ENCODE peak calls at places on chromosomes 4 and X, in four cellular contexts. G is HepG2, E is K562, O is SK-N-SH. X is an unnamed sample.

GRCh38 chrX:47380268-47380667 is 9.9 kb downstream of the ZNF157 start:
- DNase-seq in G (peak; percentile 19), E (no peak), O (no peak), X (peak; percentile 47)

GRCh38 chr4:105457997-105458396 is 15.9 kb downstream of the PPA2 start:
- DNase-seq in G (no peak), E (no peak), O (no peak), X (no peak)

GRCh38 chr4:147492761-147493160 is 11.9 kb downstream of the EDNRA start:
- DNase-seq in G (no peak), E (no peak), O (no peak), X (peak; percentile 27)

GRCh38 chr4:9923195-9923812 is 98.0 kb downstream of the SLC2A9 start:
- DNase-seq in G (no peak), E (no peak), O (no peak), X (no peak)

GRCh38 chr4:25749150-25749794 is 93.6 kb downstream of the SLC34A2 start:
- DNase-seq in G (no peak), E (no peak), O (no peak), X (no peak)

GRCh38 chr4:57633212-57633859 is 523.2 kb upstream of the IGFBP7 start:
- DNase-seq in G (no peak), E (no peak), O (no peak), X (no peak)

GRCh38 chr4:139457318-139457717 is 3.4 kb downstream of the RAB33B start:
- DNase-seq in G (no peak), E (no peak), O (no peak), X (no peak)

GRCh38 chrX:136941396-136942337 is 61.1 kb upstream of the RBMX start:
- DNase-seq in G (no peak), E (no peak), O (no peak), X (no peak)

GRCh38 chr4:118732591-118733330 is 47.6 kb downstream of the METTL14 start:
- DNase-seq in G (no peak), E (no peak), O (no peak), X (no peak)

GRCh38 chr4:165327211-165328100 is at the start of gene MSMO1:
- DNase-seq in G (peak; percentile 97), E (peak; percentile 95), O (peak; percentile 94), X (peak; percentile 96)

GRCh38 chrX:66815227-66815626 is 176.3 kb upstream of the EDA2R start:
- DNase-seq in G (no peak), E (no peak), O (no peak), X (no peak)

GRCh38 chr4:75639124-75639695 is 8.9 kb upstream of the CDKL2 start:
- DNase-seq in G (no peak), E (no peak), O (no peak), X (no peak)

GRCh38 chrX:1391370-1391706 is 575 bp downstream of the SLC25A6 start:
- DNase-seq in G (peak; percentile 79), E (peak; percentile 89), O (peak; percentile 97), X (peak; percentile 69)

GRCh38 chrX:41184312-41184711 is 99.1 kb downstream of the USP9X start:
- DNase-seq in G (no peak), E (no peak), O (no peak), X (peak; percentile 33)

GRCh38 chr4:101279377-101279871 is 67.9 kb downstream of the PPP3CA start:
- DNase-seq in G (no peak), E (no peak), O (peak; percentile 17), X (no peak)

GRCh38 chrX:110002300-110003166 is at the start of gene TMEM164:
- DNase-seq in G (peak; percentile 12), E (peak; percentile 90), O (peak; percentile 87), X (peak; percentile 52)

GRCh38 chrX:17654116-17654515 is 83.2 kb upstream of the SCML1 start:
- DNase-seq in G (no peak), E (no peak), O (no peak), X (no peak)

GRCh38 chr4:57064811-57065711 is 45.1 kb downstream of the IGFBP7 start:
- DNase-seq in G (no peak), E (no peak), O (peak; percentile 50), X (no peak)

GRCh38 chr4:118337954-118338353 is 14.8 kb downstream of the PRSS12 start:
- DNase-seq in G (no peak), E (no peak), O (no peak), X (no peak)

GRCh38 chrX:129510331-129510730 is 13.0 kb downstream of the SMARCA1 start:
- DNase-seq in G (peak; percentile 68), E (no peak), O (no peak), X (no peak)

GRCh38 chrX:129511689-129512088 is 11.6 kb downstream of the SMARCA1 start:
- DNase-seq in G (peak; percentile 86), E (no peak), O (no peak), X (no peak)

GRCh38 chrX:129516402-129516801 is 6.9 kb downstream of the SMARCA1 start:
- DNase-seq in G (no peak), E (no peak), O (no peak), X (no peak)

DNA sequence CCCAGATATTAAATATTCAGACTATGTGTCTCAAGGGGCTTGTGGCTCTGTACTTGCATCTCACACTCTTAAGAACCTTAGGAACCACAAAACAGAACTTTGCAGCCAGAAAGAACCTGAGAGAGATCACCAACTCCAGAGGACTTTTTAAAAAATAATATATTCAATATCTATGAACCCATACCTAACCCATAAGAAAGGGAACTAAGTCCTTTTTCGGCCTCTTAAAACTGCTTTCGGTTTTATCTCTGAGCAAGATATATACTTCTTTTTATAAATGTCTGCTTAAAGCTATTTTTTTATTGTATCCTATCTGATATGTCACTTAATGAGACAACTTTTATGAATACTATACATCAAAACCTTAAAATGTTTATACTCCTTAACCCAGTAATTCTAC is 10.9 kb downstream of the SMARCA1 start:
- DNase-seq in G (no peak), E (no peak), O (no peak), X (no peak)
- TF ChIP-seq NFIC in G (no peak), E (no peak), O (no peak), X (no peak)

DNA sequence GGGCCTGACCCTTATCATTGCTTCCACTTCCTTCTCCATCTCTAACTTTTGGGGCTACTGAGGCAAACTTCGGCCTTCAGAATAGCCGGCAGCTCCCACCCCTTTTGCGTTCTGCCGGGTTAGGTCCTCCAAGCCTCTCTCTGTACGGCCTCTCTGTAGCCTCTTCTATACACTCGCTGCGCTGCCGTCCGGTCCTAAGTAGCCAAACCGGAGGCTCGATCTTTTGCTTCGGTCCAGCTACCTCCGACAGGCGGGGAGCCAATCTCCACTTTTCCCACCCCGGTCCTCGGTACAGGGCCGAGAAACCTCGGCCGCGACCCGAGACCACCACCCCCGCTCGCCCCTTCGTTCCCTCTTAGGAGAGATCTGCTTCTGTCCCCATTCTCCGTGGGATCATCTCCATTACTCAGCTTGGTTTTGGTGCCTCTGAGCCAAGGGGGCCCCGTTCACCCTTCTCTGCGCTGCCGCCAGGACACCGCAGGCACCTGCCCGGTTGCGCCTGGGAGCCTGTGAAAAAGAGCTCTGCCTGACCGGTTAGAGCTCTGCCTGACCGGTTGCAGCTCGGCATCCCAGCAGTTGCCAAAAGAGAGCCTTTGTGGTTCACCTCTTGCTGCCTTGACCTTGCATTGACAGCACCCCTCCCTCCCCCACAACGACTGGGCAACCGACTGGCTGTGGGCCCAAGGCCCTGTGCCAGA is 1.0 kb upstream of the HTR2C start:
- DNase-seq in G (no peak), E (no peak), O (no peak), X (no peak)
- TF ChIP-seq NFIC in G (no peak), E (no peak), O (no peak), X (no peak)

GRCh38 chrX:2696698-2697215 is 5.7 kb downstream of the CD99 start:
- DNase-seq in G (no peak), E (no peak), O (no peak), X (peak; percentile 92)
- TF ChIP-seq NFIC in G (no peak), E (no peak), O (peak; percentile 62), X (peak; percentile 85)

GRCh38 chrX:120251471-120252011 is 929 bp downstream of the ZBTB33 start:
- DNase-seq in G (peak; percentile 3), E (peak; percentile 61), O (peak; percentile 40), X (no peak)
- TF ChIP-seq NFIC in G (no peak), E (no peak), O (no peak), X (no peak)

GRCh38 chrX:69186651-69187050 is 21.4 kb upstream of the PJA1 start:
- DNase-seq in G (no peak), E (no peak), O (no peak), X (no peak)

GRCh38 chrX:69192603-69193002 is 27.4 kb upstream of the PJA1 start:
- DNase-seq in G (no peak), E (no peak), O (no peak), X (no peak)

GRCh38 chrX:69185886-69186285 is 20.6 kb upstream of the PJA1 start:
- DNase-seq in G (no peak), E (no peak), O (no peak), X (no peak)

GRCh38 chrX:69195197-69195596 is 29.9 kb upstream of the PJA1 start:
- DNase-seq in G (peak; percentile 71), E (no peak), O (peak; percentile 46), X (no peak)

DNA sequence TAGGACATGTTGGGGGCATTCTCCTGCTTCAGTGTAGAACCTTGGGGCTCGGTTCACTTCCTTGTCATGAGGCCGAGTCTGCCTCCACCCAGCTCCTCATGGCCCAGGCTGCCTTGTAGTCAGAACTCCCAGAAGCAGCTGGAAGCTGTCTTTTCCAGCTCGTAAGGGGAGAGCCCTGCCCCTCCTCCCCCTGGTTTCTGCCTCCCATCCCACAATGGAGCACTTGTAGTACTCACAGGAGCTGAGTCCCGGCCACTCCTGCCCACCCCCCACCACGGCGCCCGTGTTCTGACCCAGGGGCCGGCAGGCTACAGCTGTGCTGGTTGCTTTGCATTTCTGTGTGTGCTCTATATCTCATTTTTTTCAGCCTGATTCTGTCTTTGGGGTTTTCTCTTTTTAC is 24.7 kb upstream of the PJA1 start:
- DNase-seq in G (no peak), E (no peak), O (no peak), X (no peak)
- TF ChIP-seq NFIC in G (no peak), E (no peak), O (no peak), X (no peak)

GRCh38 chr4:48912349-48912748 is 5.8 kb upstream of the OCIAD2 start:
- DNase-seq in G (no peak), E (no peak), O (no peak), X (no peak)
- TF ChIP-seq NFIC in G (no peak), E (no peak), O (no peak), X (no peak)

DNA sequence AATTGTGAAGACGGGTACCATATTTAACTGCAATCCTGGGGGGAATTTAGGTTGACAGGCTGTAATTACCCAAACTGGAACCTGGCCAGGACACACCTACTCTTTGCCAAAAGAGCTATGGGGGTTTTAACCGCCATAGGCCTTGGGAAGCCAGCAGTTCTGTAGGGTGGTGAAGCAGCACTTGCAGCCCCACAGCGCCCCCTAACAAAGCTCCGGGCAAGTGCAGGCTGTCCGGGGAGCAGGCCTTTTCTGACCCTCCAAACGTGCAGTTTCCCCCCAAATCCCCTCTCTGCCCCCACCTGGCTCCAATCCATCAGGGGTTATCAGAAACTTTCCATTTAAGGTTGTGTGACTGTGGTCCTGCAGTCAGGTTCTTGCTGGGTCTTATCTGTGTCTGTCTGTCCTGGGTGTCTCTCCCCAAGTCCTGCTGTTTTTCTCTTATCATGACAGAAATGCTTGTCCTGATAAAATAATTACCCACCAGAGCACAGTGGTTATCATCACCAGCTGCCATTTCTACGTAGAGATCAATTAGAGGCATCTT is 350.9 kb downstream of the MID1IP1 start:
- DNase-seq in G (no peak), E (peak; percentile 77), O (peak; percentile 65), X (no peak)
- TF ChIP-seq NFIC in G (no peak), E (peak; percentile 82), O (no peak), X (no peak)

X was measured in GM12878.